ENCODE peak calls at places on chromosome 17, in six cellular contexts. V is epithelial cell of esophagus, U is OCI-LY7, J is dorsolateral prefrontal cortex, W is AG10803, O is mucosa of descending colon. S is an unnamed sample.
A peak's percentile ranks its signal among the peaks of the same experiment; 100 is the strongest.

GRCh38 chr17:50311112-50311460 is 34.8 kb upstream of the XYLT2 start:
- DNase-seq in V (no peak), U (no peak), J (no peak), W (no peak), O (no peak), S (no peak)

GRCh38 chr17:64540118-64540776 is 33.5 kb downstream of the CEP95 start:
- DNase-seq in V (peak; percentile 34), U (no peak), J (no peak), W (no peak), O (no peak), S (no peak)

GRCh38 chr17:53336281-53336680 is 486.4 kb upstream of the KIF2B start:
- DNase-seq in V (peak; percentile 4), U (no peak), J (no peak), W (no peak), O (no peak), S (no peak)

GRCh38 chr17:59743842-59744241 is 36.4 kb downstream of the VMP1 start:
- DNase-seq in V (no peak), U (no peak), J (no peak), W (no peak), O (no peak), S (no peak)

GRCh38 chr17:39782481-39782880 is 44.7 kb downstream of the GRB7 start:
- DNase-seq in V (peak; percentile 96), U (no peak), J (no peak), W (no peak), O (no peak), S (no peak)

GRCh38 chr17:82876602-82877391 is 37.0 kb upstream of the ZNF750 start:
- DNase-seq in V (peak; percentile 91), U (no peak), J (peak; percentile 82), W (peak; percentile 83), O (peak; percentile 76), S (peak; percentile 29)

GRCh38 chr17:60079401-60079861 is 710 bp upstream of the HEATR6 start:
- DNase-seq in V (no peak), U (no peak), J (no peak), W (peak; percentile 60), O (no peak), S (no peak)

GRCh38 chr17:78585231-78585630 is 8.0 kb upstream of the DNAH17 start:
- DNase-seq in V (no peak), U (no peak), J (no peak), W (no peak), O (peak; percentile 6), S (no peak)

GRCh38 chr17:81018044-81018802 is 16.7 kb upstream of the BAIAP2 start:
- DNase-seq in V (peak; percentile 41), U (no peak), J (no peak), W (peak; percentile 52), O (peak; percentile 63), S (peak; percentile 39)

GRCh38 chr17:55285340-55286301 is 20.9 kb downstream of the HLF start:
- DNase-seq in V (peak; percentile 53), U (no peak), J (peak; percentile 85), W (peak; percentile 56), O (peak; percentile 65), S (peak; percentile 19)

GRCh38 chr17:17681744-17682292 is 560 bp downstream of the RAI1 start:
- DNase-seq in V (no peak), U (peak; percentile 71), J (peak; percentile 63), W (no peak), O (peak; percentile 73), S (no peak)

GRCh38 chr17:66612993-66613392 is 221.9 kb upstream of the CACNG5 start:
- DNase-seq in V (no peak), U (no peak), J (no peak), W (no peak), O (no peak), S (no peak)

GRCh38 chr17:79991924-79992656 is 43.6 kb downstream of the TBC1D16 start:
- DNase-seq in V (no peak), U (no peak), J (no peak), W (no peak), O (peak; percentile 71), S (no peak)

DNA sequence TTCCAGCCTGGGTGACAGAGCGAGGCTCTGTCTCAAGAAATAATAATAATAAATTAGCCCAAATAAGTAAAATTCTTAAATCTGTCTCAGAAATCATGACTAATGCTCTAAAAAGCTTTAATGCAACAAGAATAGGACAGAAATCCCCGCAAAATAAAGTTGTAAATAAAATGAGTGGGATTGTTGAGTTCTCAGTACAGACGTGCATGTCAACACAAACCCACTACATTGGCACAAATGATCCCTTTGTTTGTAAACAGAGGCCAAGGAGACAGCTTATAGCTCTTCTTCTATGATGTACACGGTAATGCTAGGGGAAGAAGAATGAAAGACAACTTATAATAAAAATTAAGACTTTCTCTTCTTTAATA is 6.0 kb downstream of the STAT5B start:
- DNase-seq in V (no peak), U (no peak), J (no peak), W (peak; percentile 57), O (no peak), S (no peak)
- H3K4me3 ChIP-seq in V (no peak overlapping the region), U (no peak overlapping the region), J (no peak overlapping the region), W (no peak overlapping the region), O (no peak overlapping the region), S (no peak overlapping the region)

DNA sequence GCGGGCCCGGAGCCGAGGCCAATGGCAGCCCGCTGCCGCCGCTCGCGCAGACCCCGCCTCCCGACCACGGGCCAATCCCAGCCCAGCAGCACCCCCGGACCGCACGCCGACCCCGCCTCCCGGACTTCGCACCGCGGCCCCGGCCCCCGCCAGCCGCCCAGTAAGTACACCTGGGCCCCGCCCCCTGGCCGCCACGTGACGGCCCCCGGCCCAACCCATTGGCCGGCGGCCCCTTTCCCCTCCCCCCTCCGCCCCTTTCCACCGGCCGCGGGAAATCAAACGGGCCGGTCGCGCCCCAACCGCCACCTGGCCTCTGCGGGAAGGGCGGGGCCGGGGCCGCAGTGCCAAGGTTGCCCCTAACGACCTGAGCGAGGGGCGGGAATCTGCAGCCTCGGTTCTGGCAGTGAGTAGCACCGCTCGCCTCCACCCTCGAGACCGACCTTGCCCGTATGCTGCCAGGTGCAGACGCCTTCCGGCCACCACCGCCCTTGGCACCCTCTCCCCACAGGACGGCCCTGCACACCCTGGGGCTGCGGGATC is at the start of gene YBX2:
- DNase-seq in V (peak; percentile 76), U (peak; percentile 94), J (peak; percentile 67), W (no peak), O (peak; percentile 97), S (no peak)
- H3K4me3 ChIP-seq in V (peak within 1 kb of the TSS; percentile 34), U (peak within 1 kb of the TSS; percentile 70), J (peak within 1 kb of the TSS; percentile 34), W (no peak within 1 kb of the TSS), O (no peak within 1 kb of the TSS), S (no peak within 1 kb of the TSS)

GRCh38 chr17:77455111-77455877 is 314.5 kb downstream of the SEC14L1 start:
- DNase-seq in V (no peak), U (peak; percentile 57), J (no peak), W (peak; percentile 47), O (no peak), S (no peak)

GRCh38 chr17:77456951-77457548 is 316.3 kb downstream of the SEC14L1 start:
- DNase-seq in V (no peak), U (peak; percentile 57), J (no peak), W (no peak), O (no peak), S (no peak)

GRCh38 chr17:77454560-77455095 is 313.9 kb downstream of the SEC14L1 start:
- DNase-seq in V (no peak), U (peak; percentile 65), J (no peak), W (no peak), O (no peak), S (no peak)

GRCh38 chr17:77456271-77456950 is 315.6 kb downstream of the SEC14L1 start:
- DNase-seq in V (no peak), U (peak; percentile 54), J (no peak), W (no peak), O (no peak), S (no peak)

DNA sequence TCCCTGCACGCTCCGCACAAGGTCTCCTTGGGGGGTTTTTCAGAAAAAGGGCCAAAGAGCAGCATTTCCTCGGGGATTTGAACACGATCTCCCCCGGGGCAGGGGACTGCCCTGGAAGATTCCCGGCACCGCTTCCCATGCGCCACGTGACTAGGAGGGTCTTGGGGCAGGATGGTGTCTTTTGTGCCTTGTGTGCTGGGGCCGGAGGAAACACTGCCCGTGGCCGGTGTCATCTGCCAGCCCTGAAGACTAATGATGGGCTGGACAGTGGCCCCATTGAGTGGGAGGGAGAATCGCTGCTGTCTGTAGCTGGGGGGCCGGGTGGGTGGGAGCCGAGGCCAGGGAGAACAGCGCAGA is 315.1 kb downstream of the SEC14L1 start:
- DNase-seq in V (no peak), U (no peak), J (no peak), W (no peak), O (no peak), S (no peak)
- H3K4me3 ChIP-seq in V (no peak overlapping the region), U (peak overlapping the region; percentile 76), J (no peak overlapping the region), W (no peak overlapping the region), O (no peak overlapping the region), S (no peak overlapping the region)

DNA sequence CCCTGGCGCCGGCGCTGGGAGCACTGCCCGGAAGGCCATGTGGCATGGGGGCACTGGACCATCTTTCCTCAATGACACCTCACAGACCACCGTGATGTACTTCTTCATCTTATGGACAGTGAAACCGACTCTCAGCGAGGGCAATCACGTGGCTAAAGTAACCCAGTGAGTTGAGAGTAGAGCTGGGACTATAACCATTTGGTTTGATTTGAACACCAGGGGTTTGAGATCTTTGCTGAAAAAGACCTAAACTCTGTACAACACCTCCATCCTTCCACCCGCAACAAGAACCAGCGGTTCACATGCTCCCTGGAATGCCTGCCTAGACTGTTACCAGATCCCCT is 3.3 kb downstream of the ITGA2B start:
- DNase-seq in V (no peak), U (no peak), J (no peak), W (no peak), O (no peak), S (no peak)
- H3K4me3 ChIP-seq in V (peak overlapping the region; percentile 55), U (no peak overlapping the region), J (peak overlapping the region; percentile 60), W (no peak overlapping the region), O (no peak overlapping the region), S (peak overlapping the region; percentile 48)

GRCh38 chr17:8140413-8141029 is 11.7 kb downstream of the PER1 start:
- DNase-seq in V (no peak), U (no peak), J (no peak), W (no peak), O (no peak), S (no peak)

GRCh38 chr17:8140058-8140412 is 12.2 kb downstream of the PER1 start:
- DNase-seq in V (no peak), U (no peak), J (no peak), W (no peak), O (no peak), S (no peak)

GRCh38 chr17:8138366-8138671 is 13.9 kb downstream of the PER1 start:
- DNase-seq in V (no peak), U (no peak), J (no peak), W (no peak), O (no peak), S (no peak)

GRCh38 chr17:8137645-8138342 is 13.9 kb upstream of the HES7 start:
- DNase-seq in V (no peak), U (no peak), J (no peak), W (no peak), O (no peak), S (no peak)

GRCh38 chr17:8138672-8139371 is 13.4 kb downstream of the PER1 start:
- DNase-seq in V (peak; percentile 95), U (peak; percentile 95), J (peak; percentile 91), W (peak; percentile 97), O (peak; percentile 99), S (peak; percentile 96)
- H3K4me3 ChIP-seq in V (peak overlapping the region; percentile 44), U (peak overlapping the region; percentile 70), J (peak overlapping the region; percentile 33), W (peak overlapping the region; percentile 57), O (peak overlapping the region; percentile 11), S (peak overlapping the region; percentile 59)